ENCODE peak calls at places on chromosomes 11 and 22, in ten cellular contexts. O is PC-9, Z is K562, X is mammary epithelial cell, J is GM23338, I is fibroblast of lung, K is PC-3, Q is HCT116, A is endothelial cell of umbilical vein, D is DND-41. S is an unnamed sample.

GRCh38 chr11:120959189-120959588 is 64.7 kb upstream of the TBCEL start:
- DNase-seq in A (no peak), Z (no peak), O (no peak), X (no peak), J (no peak), K (peak), I (no peak), Q (no peak), D (no peak), S (no peak)

GRCh38 chr11:7749456-7749855 is 43.2 kb upstream of the OVCH2 start:
- DNase-seq in J (no peak), Z (no peak), X (peak), D (no peak), O (no peak), A (no peak), Q (no peak), K (no peak), I (no peak), S (no peak)

GRCh38 chr22:32557424-32557823 is 82.8 kb downstream of the FBXO7 start:
- DNase-seq in J (no peak), O (no peak), Z (no peak), A (no peak), Q (no peak), D (no peak), X (peak), K (no peak), I (no peak), S (no peak)

GRCh38 chr11:15238856-15239255 is 124.1 kb downstream of the INSC start:
- DNase-seq in D (no peak), A (no peak), Q (no peak), I (no peak), J (no peak), K (no peak), O (no peak), X (no peak), Z (no peak), S (no peak)

GRCh38 chr11:14036495-14036894 is 74.0 kb downstream of the SPON1 start:
- DNase-seq in X (peak), A (no peak), Q (no peak), D (no peak), K (peak), O (no peak), Z (no peak), J (no peak), I (no peak), S (no peak)

GRCh38 chr11:113162590-113162961 is 151.8 kb upstream of the TTC12 start:
- DNase-seq in O (no peak), J (no peak), X (no peak), I (no peak), Q (no peak), Z (peak), K (no peak), D (no peak), A (no peak), S (no peak)

GRCh38 chr22:29265306-29265705 is 2.5 kb downstream of the RHBDD3 start:
- DNase-seq in Z (no peak), O (no peak), Q (no peak), I (no peak), A (no peak), D (no peak), K (no peak), X (no peak), J (no peak), S (no peak)

GRCh38 chr22:30302810-30303138 is 13.5 kb upstream of the CASTOR1 start:
- DNase-seq in D (no peak), X (peak), O (no peak), K (no peak), I (no peak), Z (no peak), Q (no peak), A (no peak), J (no peak), S (no peak)

GRCh38 chr11:70606248-70606950 is 208.1 kb downstream of the CTTN start:
- DNase-seq in D (peak), Z (no peak), I (no peak), A (no peak), J (no peak), Q (no peak), X (no peak), O (no peak), K (no peak), S (no peak)

GRCh38 chr22:20268350-20269012 is 363 bp upstream of the RTN4R start:
- DNase-seq in D (peak), X (peak), K (peak), O (no peak), A (peak), J (peak), Q (peak), I (peak), Z (peak), S (no peak)

GRCh38 chr22:44587911-44588310 is 89.9 kb upstream of the RTL6 start:
- DNase-seq in Q (no peak), I (no peak), J (no peak), K (no peak), D (no peak), X (no peak), Z (no peak), O (no peak), A (no peak), S (no peak)

GRCh38 chr11:46295996-46296519 is 18.6 kb downstream of the CREB3L1 start:
- DNase-seq in J (no peak), Q (no peak), D (no peak), A (no peak), Z (no peak), K (no peak), X (no peak), I (no peak), O (no peak), S (no peak)

GRCh38 chr11:45929486-45930030 is 7.1 kb downstream of the LARGE2 start:
- DNase-seq in J (no peak), Z (no peak), K (no peak), D (no peak), X (peak), A (no peak), O (no peak), Q (no peak), I (no peak), S (no peak)

GRCh38 chr11:59200421-59200746 is 12.3 kb downstream of the MPEG1 start:
- DNase-seq in A (no peak), Z (no peak), K (no peak), X (no peak), D (no peak), I (no peak), J (no peak), Q (no peak), O (no peak), S (no peak)

GRCh38 chr22:48593551-48593950 is 1234.1 kb downstream of the BRD1 start:
- DNase-seq in Z (no peak), A (no peak), K (no peak), Q (no peak), J (no peak), O (no peak), D (no peak), I (no peak), X (no peak), S (no peak)

GRCh38 chr22:30170126-30170525 is 76.4 kb downstream of the LIF start:
- DNase-seq in I (no peak), O (no peak), J (no peak), K (no peak), A (no peak), D (peak), Z (no peak), Q (no peak), X (no peak), S (no peak)

GRCh38 chr11:111105566-111105965 is 140.0 kb upstream of the POU2AF2 start:
- DNase-seq in X (no peak), K (no peak), Q (no peak), D (no peak), I (no peak), O (no peak), J (no peak), A (no peak), Z (no peak), S (no peak)

GRCh38 chr22:43878079-43878795 is 13.6 kb downstream of the PNPLA5 start:
- DNase-seq in Z (no peak), K (no peak), Q (no peak), O (no peak), J (no peak), X (no peak), I (peak), D (no peak), A (no peak), S (no peak)

GRCh38 chr22:27546157-27546556 is 255.4 kb downstream of the MN1 start:
- DNase-seq in O (no peak), Q (no peak), Z (no peak), A (no peak), X (no peak), J (no peak), D (no peak), K (no peak), I (no peak), S (no peak)

GRCh38 chr11:76185931-76186401 is 20.3 kb downstream of the WNT11 start:
- DNase-seq in D (no peak), Q (no peak), I (peak), K (no peak), O (no peak), A (no peak), X (no peak), J (no peak), Z (no peak), S (no peak)

GRCh38 chr22:37675930-37676571 is 615 bp downstream of the LGALS1 start:
- DNase-seq in A (peak), Z (no peak), Q (no peak), I (peak), O (peak), D (no peak), J (peak), X (no peak), K (peak), S (no peak)

GRCh38 chr11:34788642-34789041 is 127.5 kb downstream of the APIP start:
- DNase-seq in Q (no peak), X (no peak), I (no peak), J (no peak), K (no peak), O (no peak), D (no peak), Z (no peak), A (no peak), S (no peak)
- TF ChIP-seq EZH2 in Q (no peak), X (no peak), I (no peak), J (no peak), K (no peak), O (no peak), D (no peak), Z (no peak), A (no peak), S (no peak)

GRCh38 chr11:116790167-116791001 is 1.3 kb downstream of the APOA5 start:
- DNase-seq in X (no peak), A (no peak), O (no peak), J (no peak), Z (no peak), D (no peak), I (no peak), K (no peak), Q (no peak), S (no peak)
- H2AFZ ChIP-seq in X (no peak), A (no peak), O (no peak), J (peak), Z (peak), D (no peak), I (no peak), K (no peak), Q (no peak), S (no peak)

DNA sequence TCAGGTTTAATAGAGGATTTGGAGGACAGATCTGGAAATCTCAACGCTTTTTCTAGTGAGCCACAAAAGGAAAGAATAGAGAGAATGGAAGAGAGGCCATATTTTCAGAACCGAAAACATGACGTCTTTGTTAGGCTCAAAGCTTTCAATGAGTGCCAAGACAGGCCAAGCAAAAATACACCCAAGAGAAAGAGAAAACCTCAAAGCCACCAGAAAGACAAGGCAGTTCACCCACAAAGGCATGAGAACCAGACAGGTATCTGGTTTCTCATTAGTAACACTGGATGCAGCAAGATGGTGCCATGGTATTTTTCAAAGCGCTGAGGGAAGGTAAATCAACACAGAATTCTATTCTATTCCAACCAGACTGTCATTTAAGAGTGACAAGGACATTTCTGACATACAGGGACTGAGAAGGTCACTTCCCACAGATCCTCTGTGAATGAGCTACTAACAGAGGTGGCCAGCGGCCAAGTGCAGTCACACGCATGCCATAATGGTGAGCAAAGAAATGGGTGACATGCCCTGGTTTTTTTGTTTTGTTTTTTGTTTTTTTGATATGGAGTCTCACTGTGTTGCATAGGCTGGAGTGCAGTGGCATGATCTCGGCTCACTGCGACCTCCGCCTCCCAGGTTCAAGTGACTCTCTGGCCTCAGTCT is 41.9 kb downstream of the TOLLIP start:
- DNase-seq in O (no peak), I (no peak), J (no peak), Q (no peak), D (no peak), A (no peak), Z (no peak), X (no peak), K (no peak), S (no peak)
- TF ChIP-seq CTCF in O (no peak), I (no peak), J (no peak), Q (no peak), D (no peak), A (no peak), Z (no peak), X (no peak), K (no peak), S (no peak)

DNA sequence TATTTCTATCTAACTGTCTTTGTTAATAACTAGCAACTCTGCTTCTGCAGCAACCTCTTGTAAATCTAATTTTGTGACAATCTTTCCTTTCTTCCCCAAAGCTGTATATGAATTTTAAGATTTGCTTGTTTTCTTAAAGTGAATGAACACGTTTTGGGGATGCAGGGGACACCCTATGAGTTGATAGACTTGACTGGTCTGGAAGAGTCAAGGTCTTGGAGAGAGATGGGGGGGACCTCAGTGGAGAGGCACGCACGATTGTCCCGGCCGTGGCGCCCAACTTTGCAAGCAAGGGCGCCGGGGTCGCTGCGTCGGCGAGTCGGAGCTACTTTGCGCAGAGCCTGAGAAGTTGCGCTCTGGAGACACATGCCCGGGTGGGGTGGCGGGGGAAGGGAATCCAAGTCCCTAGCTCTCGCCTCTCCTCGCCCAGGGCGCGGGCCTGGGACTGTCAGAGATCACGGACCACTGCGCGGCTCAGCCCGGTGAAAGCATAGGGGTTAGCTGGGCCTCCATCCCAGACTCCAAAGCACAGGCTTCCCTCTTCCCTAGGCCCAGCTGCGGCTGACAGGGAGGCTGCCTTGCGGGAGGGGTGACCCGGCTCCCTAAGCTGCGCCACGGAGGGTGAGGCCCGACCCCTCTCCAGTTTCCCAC is 854 bp downstream of the ABCC8 start:
- DNase-seq in D (peak), Z (no peak), J (peak), X (no peak), I (no peak), A (no peak), O (no peak), K (no peak), Q (no peak), S (no peak)
- TF ChIP-seq EZH2 in D (no peak), Z (no peak), J (peak), X (no peak), I (no peak), A (peak), O (no peak), K (no peak), Q (no peak), S (peak)

GRCh38 chr11:34098813-34099212 is 6.6 kb upstream of the NAT10 start:
- DNase-seq in X (no peak), K (no peak), J (no peak), O (no peak), D (no peak), Z (no peak), A (no peak), Q (no peak), I (no peak), S (no peak)

GRCh38 chr11:34105079-34105956 is at the start of gene NAT10:
- DNase-seq in Q (peak), K (peak), X (peak), J (peak), A (peak), Z (peak), I (peak), D (peak), O (peak), S (peak)

GRCh38 chr11:34105957-34106504 is 602 bp downstream of the NAT10 start:
- DNase-seq in O (no peak), Z (no peak), X (no peak), Q (no peak), I (peak), D (no peak), K (peak), J (no peak), A (no peak), S (no peak)

GRCh38 chr11:34104680-34105078 is 750 bp upstream of the NAT10 start:
- DNase-seq in K (peak), D (no peak), X (no peak), A (no peak), I (peak), O (no peak), Z (no peak), Q (no peak), J (no peak), S (no peak)
- H2AFZ ChIP-seq in K (peak), D (peak), X (peak), A (no peak), I (no peak), O (peak), Z (peak), Q (no peak), J (no peak), S (peak)

DNA sequence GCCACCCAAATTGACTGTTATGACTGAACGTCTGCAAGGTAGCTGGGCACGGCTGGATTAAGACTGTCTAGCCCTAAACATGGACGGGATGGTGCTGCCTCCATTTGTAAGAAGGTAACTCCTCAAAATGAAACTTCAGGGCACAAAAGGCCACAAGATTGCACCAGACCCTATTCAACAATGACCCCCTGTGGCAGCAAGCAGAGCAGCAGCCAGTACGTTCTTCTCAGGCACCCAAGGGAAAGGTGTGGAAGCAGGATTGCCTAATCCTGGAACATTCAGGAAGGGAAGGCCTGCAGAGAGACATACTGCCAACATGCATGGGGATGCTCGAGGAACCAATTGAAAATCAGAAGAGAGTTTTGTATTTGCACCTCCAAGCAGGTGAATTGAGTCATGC is 4.5 kb upstream of the TBX10 start:
- DNase-seq in J (peak), X (peak), I (no peak), Q (peak), K (peak), A (no peak), Z (no peak), O (peak), D (no peak), S (no peak)
- TF ChIP-seq CTCF in J (peak), X (peak), I (no peak), Q (peak), K (peak), A (no peak), Z (peak), O (peak), D (peak), S (peak)

GRCh38 chr11:1546536-1547466 is 25.3 kb downstream of the DUSP8 start:
- DNase-seq in Z (peak), O (no peak), Q (no peak), I (peak), D (no peak), X (peak), J (peak), A (peak), K (peak), S (no peak)
- TF ChIP-seq EZH2 in Z (no peak), O (no peak), Q (no peak), I (no peak), D (no peak), X (no peak), J (no peak), A (no peak), K (no peak), S (no peak)

GRCh38 chr11:10550503-10550902 is 9.5 kb upstream of the RNF141 start:
- DNase-seq in J (no peak), A (peak), O (peak), I (peak), D (no peak), Z (no peak), X (peak), K (peak), Q (no peak), S (no peak)
- H2AFZ ChIP-seq in J (no peak), A (no peak), O (no peak), I (no peak), D (no peak), Z (no peak), X (no peak), K (no peak), Q (no peak), S (no peak)